ENCODE peak calls at places on chromosomes 6 and 20, in six cellular contexts. One of them, this sample, is unnamed.

GRCh38 chr20:25484911-25485511 is 77.5 kb downstream of the GINS1 start:
- DNase-seq in GM12878: no peak
- DNase-seq in K562: no peak
- DNase-seq in A549: no peak
- DNase-seq in HepG2: no peak
- DNase-seq in endothelial cell of umbilical vein: peak
- DNase-seq in this sample: no peak

GRCh38 chr20:10322073-10323012 is 103.7 kb downstream of the SNAP25 start:
- DNase-seq in GM12878: no peak
- DNase-seq in K562: no peak
- DNase-seq in A549: no peak
- DNase-seq in HepG2: no peak
- DNase-seq in endothelial cell of umbilical vein: no peak
- DNase-seq in this sample: no peak

GRCh38 chr20:63657260-63657936 is 714 bp upstream of the RTEL1 start:
- DNase-seq in GM12878: no peak
- DNase-seq in K562: peak
- DNase-seq in A549: no peak
- DNase-seq in HepG2: no peak
- DNase-seq in endothelial cell of umbilical vein: no peak
- DNase-seq in this sample: no peak

GRCh38 chr6:44712353-44713147 is 325.0 kb downstream of the CDC5L start:
- DNase-seq in GM12878: no peak
- DNase-seq in K562: no peak
- DNase-seq in A549: no peak
- DNase-seq in HepG2: no peak
- DNase-seq in endothelial cell of umbilical vein: no peak
- DNase-seq in this sample: no peak

GRCh38 chr6:55819811-55820210 is 55.6 kb downstream of the BMP5 start:
- DNase-seq in GM12878: no peak
- DNase-seq in K562: no peak
- DNase-seq in A549: no peak
- DNase-seq in HepG2: no peak
- DNase-seq in endothelial cell of umbilical vein: no peak
- DNase-seq in this sample: no peak

GRCh38 chr20:47568019-47568418 is 66.3 kb downstream of the NCOA3 start:
- DNase-seq in GM12878: no peak
- DNase-seq in K562: no peak
- DNase-seq in A549: no peak
- DNase-seq in HepG2: peak
- DNase-seq in endothelial cell of umbilical vein: peak
- DNase-seq in this sample: no peak

GRCh38 chr6:95197590-95197989 is 379.7 kb upstream of the MANEA start:
- DNase-seq in GM12878: no peak
- DNase-seq in K562: no peak
- DNase-seq in A549: no peak
- DNase-seq in HepG2: no peak
- DNase-seq in endothelial cell of umbilical vein: no peak
- DNase-seq in this sample: no peak

GRCh38 chr6:109303647-109304283 is 78.5 kb downstream of the CD164 start:
- DNase-seq in GM12878: no peak
- DNase-seq in K562: peak
- DNase-seq in A549: no peak
- DNase-seq in HepG2: no peak
- DNase-seq in endothelial cell of umbilical vein: no peak
- DNase-seq in this sample: no peak

GRCh38 chr6:3117912-3118352 is 579 bp upstream of the BPHL start:
- DNase-seq in GM12878: no peak
- DNase-seq in K562: no peak
- DNase-seq in A549: no peak
- DNase-seq in HepG2: no peak
- DNase-seq in endothelial cell of umbilical vein: no peak
- DNase-seq in this sample: no peak

GRCh38 chr6:149318581-149319286 is 1.2 kb downstream of the TAB2 start:
- DNase-seq in GM12878: no peak
- DNase-seq in K562: peak
- DNase-seq in A549: no peak
- DNase-seq in HepG2: peak
- DNase-seq in endothelial cell of umbilical vein: peak
- DNase-seq in this sample: peak

GRCh38 chr6:5260111-5260620 is 584 bp downstream of the LYRM4 start:
- DNase-seq in GM12878: no peak
- DNase-seq in K562: peak
- DNase-seq in A549: peak
- DNase-seq in HepG2: peak
- DNase-seq in endothelial cell of umbilical vein: peak
- DNase-seq in this sample: peak

GRCh38 chr20:31644701-31645100 is 7.0 kb downstream of the COX4I2 start:
- DNase-seq in GM12878: no peak
- DNase-seq in K562: peak
- DNase-seq in A549: no peak
- DNase-seq in HepG2: no peak
- DNase-seq in endothelial cell of umbilical vein: no peak
- DNase-seq in this sample: no peak

GRCh38 chr20:10603971-10604864 is 69.6 kb downstream of the JAG1 start:
- DNase-seq in GM12878: no peak
- DNase-seq in K562: no peak
- DNase-seq in A549: peak
- DNase-seq in HepG2: peak
- DNase-seq in endothelial cell of umbilical vein: peak
- DNase-seq in this sample: no peak

GRCh38 chr20:32681175-32682084 is 7.7 kb upstream of the C20orf203 start:
- DNase-seq in GM12878: no peak
- DNase-seq in K562: peak
- DNase-seq in A549: no peak
- DNase-seq in HepG2: no peak
- DNase-seq in endothelial cell of umbilical vein: peak
- DNase-seq in this sample: peak

GRCh38 chr6:152368761-152369624 is 268.2 kb downstream of the SYNE1 start:
- DNase-seq in GM12878: no peak
- DNase-seq in K562: no peak
- DNase-seq in A549: no peak
- DNase-seq in HepG2: no peak
- DNase-seq in endothelial cell of umbilical vein: peak
- DNase-seq in this sample: no peak

GRCh38 chr6:156427345-156427744 is 349.8 kb upstream of the ARID1B start:
- DNase-seq in GM12878: no peak
- DNase-seq in K562: no peak
- DNase-seq in A549: peak
- DNase-seq in HepG2: no peak
- DNase-seq in endothelial cell of umbilical vein: peak
- DNase-seq in this sample: no peak

GRCh38 chr6:30158475-30159025 is 2.5 kb downstream of the TRIM10 start:
- DNase-seq in GM12878: no peak
- DNase-seq in K562: no peak
- DNase-seq in A549: no peak
- DNase-seq in HepG2: no peak
- DNase-seq in endothelial cell of umbilical vein: no peak
- DNase-seq in this sample: no peak
- TF ChIP-seq MYC in GM12878: no peak
- TF ChIP-seq MYC in K562: no peak
- TF ChIP-seq MYC in A549: no peak
- TF ChIP-seq MYC in HepG2: no peak
- TF ChIP-seq MYC in endothelial cell of umbilical vein: no peak
- TF ChIP-seq MYC in this sample: no peak

GRCh38 chr6:34546551-34547321 is 9.4 kb downstream of the SPDEF start:
- DNase-seq in GM12878: no peak
- DNase-seq in K562: no peak
- DNase-seq in A549: peak
- DNase-seq in HepG2: no peak
- DNase-seq in endothelial cell of umbilical vein: peak
- DNase-seq in this sample: no peak
- H3K4me3 ChIP-seq in GM12878: no peak
- H3K4me3 ChIP-seq in K562: no peak
- H3K4me3 ChIP-seq in A549: no peak
- H3K4me3 ChIP-seq in HepG2: no peak
- H3K4me3 ChIP-seq in endothelial cell of umbilical vein: no peak
- H3K4me3 ChIP-seq in this sample: no peak

GRCh38 chr20:49508435-49509199 is 26.1 kb upstream of the KCNB1 start:
- DNase-seq in GM12878: peak
- DNase-seq in K562: peak
- DNase-seq in A549: peak
- DNase-seq in HepG2: peak
- DNase-seq in endothelial cell of umbilical vein: peak
- DNase-seq in this sample: peak
- TF ChIP-seq CTCF in GM12878: peak
- TF ChIP-seq CTCF in K562: peak
- TF ChIP-seq CTCF in A549: peak
- TF ChIP-seq CTCF in HepG2: peak
- TF ChIP-seq CTCF in endothelial cell of umbilical vein: peak
- TF ChIP-seq CTCF in this sample: peak

GRCh38 chr6:15661815-15662245 is 998 bp downstream of the DTNBP1 start:
- DNase-seq in GM12878: no peak
- DNase-seq in K562: peak
- DNase-seq in A549: no peak
- DNase-seq in HepG2: no peak
- DNase-seq in endothelial cell of umbilical vein: no peak
- DNase-seq in this sample: no peak
- TF ChIP-seq MYC in GM12878: no peak
- TF ChIP-seq MYC in K562: no peak
- TF ChIP-seq MYC in A549: no peak
- TF ChIP-seq MYC in HepG2: no peak
- TF ChIP-seq MYC in endothelial cell of umbilical vein: no peak
- TF ChIP-seq MYC in this sample: no peak

GRCh38 chr6:1619666-1620503 is 10.2 kb downstream of the FOXC1 start:
- DNase-seq in GM12878: no peak
- DNase-seq in K562: no peak
- DNase-seq in A549: no peak
- DNase-seq in HepG2: no peak
- DNase-seq in endothelial cell of umbilical vein: peak
- DNase-seq in this sample: no peak
- H3K4me3 ChIP-seq in GM12878: no peak
- H3K4me3 ChIP-seq in K562: no peak
- H3K4me3 ChIP-seq in A549: no peak
- H3K4me3 ChIP-seq in HepG2: no peak
- H3K4me3 ChIP-seq in endothelial cell of umbilical vein: peak
- H3K4me3 ChIP-seq in this sample: no peak

This sample was measured in NB4.